ENCODE peak calls at places on chromosomes 7 and 10, in nine cellular contexts. One of them, this sample, is unnamed.

GRCh38 chr7:146232604-146233003 is 116.0 kb downstream of the CNTNAP2 start:
- DNase-seq in tibial nerve: no peak
- DNase-seq in anterior cingulate cortex: no peak
- DNase-seq in stimulated activated CD4-positive, alpha-beta T cell treated with anti-CD3 and anti-CD28 coated beads, TNF-alpha, amount 100 ng/mL, for 24 hours: no peak
- DNase-seq in mucosa of descending colon: no peak
- DNase-seq in germinal center: no peak
- DNase-seq in AG10803: no peak
- DNase-seq in NB4: no peak
- DNase-seq in NCI-H1092: no peak
- DNase-seq in this sample: no peak

GRCh38 chr10:100993986-100994708 is 5.5 kb upstream of the LZTS2 start:
- DNase-seq in tibial nerve: no peak
- DNase-seq in anterior cingulate cortex: peak; percentile 21
- DNase-seq in stimulated activated CD4-positive, alpha-beta T cell treated with anti-CD3 and anti-CD28 coated beads, TNF-alpha, amount 100 ng/mL, for 24 hours: no peak
- DNase-seq in mucosa of descending colon: no peak
- DNase-seq in germinal center: no peak
- DNase-seq in AG10803: peak; percentile 33
- DNase-seq in NB4: no peak
- DNase-seq in NCI-H1092: no peak
- DNase-seq in this sample: peak; percentile 77

GRCh38 chr7:142298631-142299030 is 40.8 kb upstream of the PRSS58 start:
- DNase-seq in tibial nerve: no peak
- DNase-seq in anterior cingulate cortex: no peak
- DNase-seq in stimulated activated CD4-positive, alpha-beta T cell treated with anti-CD3 and anti-CD28 coated beads, TNF-alpha, amount 100 ng/mL, for 24 hours: no peak
- DNase-seq in mucosa of descending colon: no peak
- DNase-seq in germinal center: peak; percentile 18
- DNase-seq in AG10803: no peak
- DNase-seq in NB4: peak; percentile 18
- DNase-seq in NCI-H1092: no peak
- DNase-seq in this sample: no peak

GRCh38 chr10:126518186-126519080 is 130.2 kb upstream of the ADAM12 start:
- DNase-seq in tibial nerve: no peak
- DNase-seq in anterior cingulate cortex: no peak
- DNase-seq in stimulated activated CD4-positive, alpha-beta T cell treated with anti-CD3 and anti-CD28 coated beads, TNF-alpha, amount 100 ng/mL, for 24 hours: no peak
- DNase-seq in mucosa of descending colon: no peak
- DNase-seq in germinal center: no peak
- DNase-seq in AG10803: no peak
- DNase-seq in NB4: no peak
- DNase-seq in NCI-H1092: no peak
- DNase-seq in this sample: no peak

GRCh38 chr7:142300689-142301088 is 42.8 kb upstream of the PRSS58 start:
- DNase-seq in tibial nerve: no peak
- DNase-seq in anterior cingulate cortex: no peak
- DNase-seq in stimulated activated CD4-positive, alpha-beta T cell treated with anti-CD3 and anti-CD28 coated beads, TNF-alpha, amount 100 ng/mL, for 24 hours: no peak
- DNase-seq in mucosa of descending colon: peak; percentile 10
- DNase-seq in germinal center: peak; percentile 17
- DNase-seq in AG10803: no peak
- DNase-seq in NB4: peak; percentile 68
- DNase-seq in NCI-H1092: no peak
- DNase-seq in this sample: no peak

GRCh38 chr7:44387427-44387826 is 62.0 kb upstream of the CAMK2B start:
- DNase-seq in tibial nerve: no peak
- DNase-seq in anterior cingulate cortex: no peak
- DNase-seq in stimulated activated CD4-positive, alpha-beta T cell treated with anti-CD3 and anti-CD28 coated beads, TNF-alpha, amount 100 ng/mL, for 24 hours: no peak
- DNase-seq in mucosa of descending colon: no peak
- DNase-seq in germinal center: no peak
- DNase-seq in AG10803: no peak
- DNase-seq in NB4: no peak
- DNase-seq in NCI-H1092: no peak
- DNase-seq in this sample: no peak

GRCh38 chr7:2738110-2738509 is 50.1 kb downstream of the AMZ1 start:
- DNase-seq in tibial nerve: no peak
- DNase-seq in anterior cingulate cortex: no peak
- DNase-seq in stimulated activated CD4-positive, alpha-beta T cell treated with anti-CD3 and anti-CD28 coated beads, TNF-alpha, amount 100 ng/mL, for 24 hours: no peak
- DNase-seq in mucosa of descending colon: peak; percentile 38
- DNase-seq in germinal center: no peak
- DNase-seq in AG10803: no peak
- DNase-seq in NB4: peak; percentile 27
- DNase-seq in NCI-H1092: no peak
- DNase-seq in this sample: no peak

GRCh38 chr7:82805527-82805960 is 357.1 kb downstream of the PCLO start:
- DNase-seq in tibial nerve: no peak
- DNase-seq in anterior cingulate cortex: no peak
- DNase-seq in stimulated activated CD4-positive, alpha-beta T cell treated with anti-CD3 and anti-CD28 coated beads, TNF-alpha, amount 100 ng/mL, for 24 hours: no peak
- DNase-seq in mucosa of descending colon: no peak
- DNase-seq in germinal center: no peak
- DNase-seq in AG10803: peak; percentile 87
- DNase-seq in NB4: peak; percentile 86
- DNase-seq in NCI-H1092: no peak
- DNase-seq in this sample: no peak

GRCh38 chr10:123297175-123297574 is 143.0 kb downstream of the BUB3 start:
- DNase-seq in tibial nerve: no peak
- DNase-seq in anterior cingulate cortex: no peak
- DNase-seq in stimulated activated CD4-positive, alpha-beta T cell treated with anti-CD3 and anti-CD28 coated beads, TNF-alpha, amount 100 ng/mL, for 24 hours: no peak
- DNase-seq in mucosa of descending colon: no peak
- DNase-seq in germinal center: no peak
- DNase-seq in AG10803: no peak
- DNase-seq in NB4: no peak
- DNase-seq in NCI-H1092: no peak
- DNase-seq in this sample: no peak

GRCh38 chr10:131802991-131803390 is 97.8 kb upstream of the PPP2R2D start:
- DNase-seq in tibial nerve: no peak
- DNase-seq in anterior cingulate cortex: no peak
- DNase-seq in stimulated activated CD4-positive, alpha-beta T cell treated with anti-CD3 and anti-CD28 coated beads, TNF-alpha, amount 100 ng/mL, for 24 hours: no peak
- DNase-seq in mucosa of descending colon: no peak
- DNase-seq in germinal center: no peak
- DNase-seq in AG10803: no peak
- DNase-seq in NB4: no peak
- DNase-seq in NCI-H1092: no peak
- DNase-seq in this sample: no peak

GRCh38 chr10:484925-485661 is 204.4 kb downstream of the DIP2C start:
- DNase-seq in tibial nerve: no peak
- DNase-seq in anterior cingulate cortex: no peak
- DNase-seq in stimulated activated CD4-positive, alpha-beta T cell treated with anti-CD3 and anti-CD28 coated beads, TNF-alpha, amount 100 ng/mL, for 24 hours: no peak
- DNase-seq in mucosa of descending colon: no peak
- DNase-seq in germinal center: no peak
- DNase-seq in AG10803: no peak
- DNase-seq in NB4: no peak
- DNase-seq in NCI-H1092: no peak
- DNase-seq in this sample: peak; percentile 26